ENCODE peak calls at places on chromosomes 11 and 22, in ten cellular contexts. I is aorta, P is heart right ventricle, O is tibial artery, T is pancreas, B is ovary, D is Karpas-422, N is upper lobe of right lung, R is cardiac muscle cell, A is colonic mucosa. Q is an unnamed sample. For H3K36me3 and H3K4me1, the result is how much of the 10 kb centered on the place peaks cover.

GRCh38 chr11:125777309-125777708 is 1.3 kb downstream of the PATE2 start:
- DNase-seq in P (no peak), T (no peak), R (no peak), I (no peak), D (no peak), N (no peak), B (no peak), A (no peak), O (no peak), Q (no peak)

GRCh38 chr11:364991-365390 is 4.3 kb upstream of the B4GALNT4 start:
- DNase-seq in O (peak), R (no peak), B (peak), N (peak), A (no peak), T (no peak), I (peak), D (no peak), P (no peak), Q (no peak)

GRCh38 chr22:45239378-45240136 is 1.1 kb downstream of the KIAA0930 start:
- DNase-seq in I (no peak), N (no peak), T (no peak), B (no peak), O (no peak), R (no peak), D (peak), P (no peak), A (no peak), Q (no peak)

GRCh38 chr11:61298663-61299244 is 3.6 kb upstream of the VWCE start:
- DNase-seq in R (no peak), T (no peak), O (no peak), A (no peak), B (no peak), I (no peak), P (no peak), D (no peak), N (no peak), Q (no peak)

GRCh38 chr11:43916621-43917020 is 25.8 kb upstream of the C11orf96 start:
- DNase-seq in B (no peak), A (no peak), O (no peak), R (peak), N (no peak), T (no peak), I (no peak), P (no peak), D (no peak), Q (no peak)

GRCh38 chr11:131592152-131592551 is 221.7 kb downstream of the NTM start:
- DNase-seq in R (no peak), T (no peak), D (no peak), N (no peak), A (no peak), O (no peak), B (no peak), I (no peak), P (no peak), Q (no peak)

GRCh38 chr11:100776212-100776896 is 89.3 kb downstream of the ARHGAP42 start:
- DNase-seq in B (no peak), T (no peak), D (no peak), P (no peak), N (no peak), A (no peak), I (no peak), R (no peak), O (no peak), Q (no peak)

GRCh38 chr11:35237860-35238715 is 99.1 kb downstream of the CD44 start:
- DNase-seq in I (no peak), D (peak), N (no peak), B (no peak), P (peak), T (no peak), R (peak), A (peak), O (no peak), Q (no peak)

GRCh38 chr11:127411283-127411682 is 410.7 kb upstream of the KIRREL3 start:
- DNase-seq in B (no peak), T (no peak), O (no peak), N (no peak), P (no peak), A (no peak), R (no peak), I (no peak), D (no peak), Q (no peak)

GRCh38 chr11:102633385-102634026 is 8.4 kb upstream of the MMP20 start:
- DNase-seq in N (no peak), O (no peak), D (no peak), I (no peak), A (no peak), T (no peak), R (no peak), B (no peak), P (no peak), Q (no peak)

GRCh38 chr11:18493310-18493709 is 33.4 kb downstream of the TSG101 start:
- DNase-seq in N (no peak), D (no peak), B (no peak), I (no peak), A (no peak), T (no peak), P (no peak), O (no peak), R (no peak), Q (no peak)

GRCh38 chr22:39556970-39557811 is 13.4 kb upstream of the CACNA1I start:
- DNase-seq in D (no peak), O (no peak), B (no peak), T (no peak), I (no peak), P (no peak), R (peak), A (no peak), N (no peak), Q (no peak)

GRCh38 chr11:60428517-60428916 is 855 bp upstream of the MS4A5 start:
- DNase-seq in O (no peak), P (no peak), I (no peak), A (no peak), N (no peak), T (no peak), D (no peak), R (no peak), B (no peak), Q (no peak)

GRCh38 chr11:12817681-12818332 is 143.6 kb downstream of the TEAD1 start:
- DNase-seq in A (no peak), I (no peak), P (no peak), D (no peak), R (no peak), T (no peak), N (no peak), O (no peak), B (no peak), Q (no peak)

DNA sequence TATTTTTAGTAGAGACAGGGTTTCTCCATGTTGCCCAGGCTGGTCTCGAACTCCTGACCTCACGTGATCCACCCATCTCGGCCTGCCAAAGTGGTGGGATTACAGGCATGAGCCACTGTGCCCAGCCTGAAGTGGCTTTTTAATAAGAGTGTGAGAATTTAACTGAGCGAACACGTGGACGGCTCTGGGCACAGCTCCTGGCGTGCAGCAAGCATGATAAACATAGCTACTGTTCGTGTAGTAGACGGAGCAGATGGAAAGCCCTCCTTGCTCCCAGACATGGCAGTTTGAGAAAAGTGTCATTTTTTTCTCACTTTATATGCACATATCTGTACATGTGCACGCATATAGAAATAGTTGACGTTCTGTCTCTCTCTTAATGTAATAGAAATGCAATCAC is 7.0 kb downstream of the EMID1 start:
- DNase-seq in R (no peak), N (no peak), P (no peak), A (no peak), O (no peak), I (no peak), T (peak), B (no peak), D (no peak), Q (no peak)
- H3K36me3 ChIP-seq in R (under half), N (under half), P (under half), A (under half), O (under half), I (under half), T (under half), B (under half), D (under half), Q (under half)

GRCh38 chr11:73334244-73335203 is 26.4 kb downstream of the ARHGEF17 start:
- DNase-seq in N (no peak), O (peak), P (peak), T (no peak), I (peak), B (peak), D (no peak), R (peak), A (peak), Q (peak)

GRCh38 chr11:73331138-73331916 is 23.3 kb downstream of the ARHGEF17 start:
- DNase-seq in A (no peak), I (no peak), D (no peak), B (peak), R (peak), P (no peak), T (no peak), O (no peak), N (no peak), Q (no peak)

GRCh38 chr11:73335204-73335923 is 27.3 kb downstream of the ARHGEF17 start:
- DNase-seq in A (peak), I (peak), D (peak), N (peak), O (peak), P (peak), T (peak), B (peak), R (peak), Q (no peak)

GRCh38 chr11:73333626-73334199 is 25.6 kb downstream of the ARHGEF17 start:
- DNase-seq in O (no peak), T (no peak), A (no peak), P (no peak), B (no peak), I (no peak), D (no peak), N (no peak), R (no peak), Q (no peak)

GRCh38 chr11:73333173-73333572 is 25.1 kb downstream of the ARHGEF17 start:
- DNase-seq in P (no peak), D (no peak), N (no peak), A (no peak), T (no peak), I (no peak), B (no peak), O (no peak), R (no peak), Q (no peak)
- H3K4me1 ChIP-seq in P (half or more), D (under half), N (half or more), A (under half), T (under half), I (under half), B (under half), O (half or more), R (half or more), Q (under half)

DNA sequence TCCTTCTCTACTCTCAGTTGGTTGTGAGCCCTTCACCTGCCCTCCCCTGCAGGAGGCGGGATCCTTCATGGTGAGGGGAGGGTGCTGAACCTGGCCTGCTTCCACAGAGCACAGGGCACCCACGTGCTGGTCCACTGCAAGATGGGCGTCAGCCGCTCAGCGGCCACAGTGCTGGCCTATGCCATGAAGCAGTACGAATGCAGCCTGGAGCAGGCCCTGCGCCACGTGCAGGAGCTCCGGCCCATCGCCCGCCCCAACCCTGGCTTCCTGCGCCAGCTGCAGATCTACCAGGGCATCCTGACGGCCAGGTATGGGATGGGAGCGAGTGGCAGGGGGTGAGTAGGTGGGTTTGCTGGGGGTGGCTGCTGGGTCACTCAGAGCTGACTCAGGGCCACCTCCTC is 6.3 kb downstream of the SSH3 start:
- DNase-seq in O (peak), T (peak), I (peak), A (no peak), R (no peak), D (no peak), P (no peak), B (no peak), N (peak), Q (no peak)
- H3K27ac ChIP-seq in O (no peak), T (no peak), I (no peak), A (no peak), R (no peak), D (no peak), P (no peak), B (no peak), N (no peak), Q (peak)

DNA sequence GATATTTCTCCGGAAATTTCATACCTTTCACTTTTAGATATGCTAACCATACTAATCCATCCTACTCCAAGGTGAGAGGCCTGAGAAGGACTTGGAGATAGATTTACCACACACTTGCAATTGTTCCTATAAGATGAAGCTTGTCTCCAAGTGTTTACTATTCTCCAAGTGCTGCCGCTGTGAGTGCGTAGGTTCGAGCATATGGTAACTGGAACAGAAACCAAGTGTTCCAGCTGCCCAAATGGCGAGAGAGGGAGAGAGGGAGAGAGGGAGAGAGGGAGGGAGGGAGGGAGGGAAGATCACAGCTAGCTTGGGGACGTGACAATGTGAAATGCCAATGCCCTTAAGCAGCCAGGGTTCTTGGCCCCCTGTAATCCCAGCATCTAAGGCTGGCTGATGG is 21.5 kb downstream of the ASCC2 start:
- DNase-seq in R (no peak), B (no peak), D (no peak), A (no peak), T (no peak), O (no peak), P (no peak), I (no peak), N (no peak), Q (no peak)
- H3K36me3 ChIP-seq in R (under half), B (under half), D (under half), A (under half), T (under half), O (under half), P (half or more), I (under half), N (half or more), Q (half or more)

GRCh38 chr22:38176170-38176741 is 5.4 kb downstream of the PLA2G6 start:
- DNase-seq in I (peak), T (no peak), B (peak), P (peak), R (no peak), D (no peak), N (peak), A (no peak), O (peak), Q (no peak)
- H3K4me1 ChIP-seq in I (under half), T (under half), B (under half), P (half or more), R (under half), D (under half), N (half or more), A (under half), O (under half), Q (half or more)

GRCh38 chr11:47998345-47998732 is 18.0 kb downstream of the PTPRJ start:
- DNase-seq in B (no peak), A (no peak), N (no peak), R (no peak), O (peak), P (no peak), I (no peak), D (no peak), T (no peak), Q (no peak)

GRCh38 chr11:48001438-48002021 is 21.2 kb downstream of the PTPRJ start:
- DNase-seq in N (no peak), B (no peak), A (no peak), T (no peak), O (no peak), I (peak), R (no peak), P (no peak), D (peak), Q (no peak)

GRCh38 chr11:47998733-47999359 is 18.5 kb downstream of the PTPRJ start:
- DNase-seq in R (no peak), I (no peak), T (no peak), O (peak), B (no peak), D (no peak), N (no peak), P (no peak), A (peak), Q (no peak)

GRCh38 chr11:48002565-48002964 is 22.2 kb downstream of the PTPRJ start:
- DNase-seq in O (no peak), B (no peak), R (no peak), T (no peak), P (no peak), A (no peak), I (peak), N (no peak), D (no peak), Q (no peak)

GRCh38 chr11:48000432-48000831 is 20.1 kb downstream of the PTPRJ start:
- DNase-seq in D (no peak), T (no peak), P (no peak), A (no peak), O (no peak), B (no peak), R (no peak), N (no peak), I (peak), Q (no peak)
- H3K27ac ChIP-seq in D (peak), T (no peak), P (no peak), A (no peak), O (no peak), B (no peak), R (no peak), N (peak), I (no peak), Q (no peak)

GRCh38 chr22:20113551-20114310 is 2.2 kb upstream of the RANBP1 start:
- DNase-seq in R (no peak), O (no peak), A (no peak), B (peak), D (no peak), P (no peak), T (peak), I (peak), N (no peak), Q (no peak)

GRCh38 chr22:20115691-20116375 is at the start of gene RANBP1:
- DNase-seq in O (no peak), D (no peak), B (peak), N (peak), T (peak), P (no peak), I (peak), R (no peak), A (no peak), Q (no peak)

GRCh38 chr22:20112623-20113511 is 3.0 kb upstream of the RANBP1 start:
- DNase-seq in O (no peak), I (peak), P (no peak), N (no peak), R (no peak), D (no peak), B (peak), A (no peak), T (peak), Q (no peak)

GRCh38 chr22:20116376-20116950 is 559 bp downstream of the RANBP1 start:
- DNase-seq in I (no peak), T (no peak), B (peak), O (no peak), R (no peak), A (no peak), D (peak), P (peak), N (no peak), Q (no peak)

GRCh38 chr22:20114506-20115475 is 1.1 kb upstream of the RANBP1 start:
- DNase-seq in I (peak), P (no peak), N (no peak), T (peak), D (no peak), B (peak), O (no peak), R (no peak), A (no peak), Q (no peak)
- H3K36me3 ChIP-seq in I (under half), P (half or more), N (half or more), T (under half), D (under half), B (under half), O (under half), R (under half), A (under half), Q (half or more)

GRCh38 chr22:44024288-44024908 is at the start of gene PARVB:
- DNase-seq in I (peak), O (no peak), D (peak), N (peak), T (peak), R (peak), A (no peak), P (no peak), B (peak), Q (no peak)

GRCh38 chr22:44026630-44027511 is 2.8 kb downstream of the PARVB start:
- DNase-seq in N (peak), I (peak), T (peak), O (peak), D (peak), R (no peak), A (peak), B (no peak), P (peak), Q (no peak)

GRCh38 chr22:44025171-44026065 is 1.3 kb downstream of the PARVB start:
- DNase-seq in N (peak), B (no peak), I (peak), A (peak), R (no peak), T (no peak), P (no peak), D (peak), O (peak), Q (no peak)

GRCh38 chr22:44028091-44028490 is 4.0 kb downstream of the PARVB start:
- DNase-seq in A (no peak), T (no peak), D (no peak), R (no peak), P (no peak), O (no peak), N (no peak), I (no peak), B (no peak), Q (no peak)

GRCh38 chr22:44026066-44026629 is 2.0 kb downstream of the PARVB start:
- DNase-seq in O (no peak), N (no peak), B (no peak), P (no peak), D (no peak), A (no peak), I (peak), T (no peak), R (no peak), Q (no peak)
- H3K4me1 ChIP-seq in O (under half), N (under half), B (under half), P (half or more), D (under half), A (under half), I (under half), T (under half), R (under half), Q (under half)

DNA sequence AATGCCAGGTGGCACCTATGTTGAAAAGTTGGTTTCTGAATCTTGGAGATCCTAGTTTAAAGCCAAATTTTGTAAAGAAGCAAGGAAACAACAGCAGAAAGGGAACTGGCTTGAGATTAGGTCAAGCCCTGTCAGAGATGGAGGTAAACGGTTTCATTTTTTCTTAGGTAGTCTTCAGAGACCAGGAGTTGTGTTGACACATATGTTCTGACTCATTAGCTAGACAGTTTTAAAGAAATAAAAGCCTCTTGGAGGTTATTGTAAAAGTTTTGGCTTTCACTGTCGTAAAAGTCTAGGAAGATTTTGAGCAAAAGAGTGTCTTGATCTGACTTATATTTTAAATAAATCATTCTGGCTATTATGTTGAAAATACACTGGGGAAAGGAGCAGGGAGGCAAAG is 151.5 kb upstream of the CTSC start:
- DNase-seq in I (no peak), D (no peak), B (no peak), A (no peak), T (no peak), P (no peak), N (no peak), O (no peak), R (no peak), Q (no peak)
- H3K27ac ChIP-seq in I (no peak), D (no peak), B (no peak), A (no peak), T (no peak), P (no peak), N (no peak), O (no peak), R (no peak), Q (peak)

GRCh38 chr11:124119103-124119502 is 3.9 kb downstream of the VWA5A start:
- DNase-seq in D (no peak), R (no peak), B (no peak), P (no peak), O (no peak), A (no peak), I (no peak), T (no peak), N (no peak), Q (no peak)
- H3K36me3 ChIP-seq in D (under half), R (under half), B (under half), P (half or more), O (half or more), A (under half), I (under half), T (under half), N (half or more), Q (under half)

Q was measured in RWPE2.